ENCODE peak calls at places on chromosome 11, in eight cellular contexts. C is NCI-H1417; W is stromal cell of bone marrow; A is CD8-positive, alpha-beta memory T cell; O is activated naive CD4-positive, alpha-beta T cell treated with Interleukin-2 at 50 U/mL for 16 hours; E is KG1; D is stimulated activated CD4-positive, alpha-beta T cell treated with anti-CD3 and anti-CD28 coated beads, TNF-alpha, amount 100 ng/mL, for 1 hour; J is posterior vena cava. K is an unnamed sample.

GRCh38 chr11:134656861-134657540 is 245.0 kb upstream of the B3GAT1 start:
- DNase-seq in C (no peak), D (no peak), J (peak), E (no peak), A (peak), W (no peak), O (no peak), K (no peak)

GRCh38 chr11:45737056-45737455 is 67.9 kb upstream of the SLC35C1 start:
- DNase-seq in E (no peak), C (no peak), O (no peak), D (no peak), W (no peak), A (no peak), J (no peak), K (no peak)

GRCh38 chr11:76049506-76049905 is 156.8 kb downstream of the WNT11 start:
- DNase-seq in E (no peak), C (no peak), J (no peak), W (no peak), A (no peak), D (no peak), O (no peak), K (no peak)

GRCh38 chr11:60959445-60959844 is 7.5 kb upstream of the SLC15A3 start:
- DNase-seq in A (no peak), J (no peak), W (no peak), O (no peak), D (no peak), C (no peak), E (no peak), K (no peak)

GRCh38 chr11:6655020-6655789 is 404 bp downstream of the DCHS1 start:
- DNase-seq in C (peak), E (no peak), W (no peak), J (no peak), A (peak), O (peak), D (peak), K (no peak)

GRCh38 chr11:45176996-45177395 is 30.6 kb downstream of the PRDM11 start:
- DNase-seq in E (no peak), D (no peak), C (peak), A (no peak), J (peak), O (no peak), W (no peak), K (no peak)

GRCh38 chr11:126139541-126140091 is 71.8 kb downstream of the RPUSD4 start:
- DNase-seq in C (no peak), E (no peak), A (no peak), W (no peak), J (peak), O (no peak), D (no peak), K (no peak)

GRCh38 chr11:134949716-134950115 is 537.7 kb upstream of the B3GAT1 start:
- DNase-seq in E (no peak), O (no peak), A (no peak), D (no peak), J (no peak), C (no peak), W (peak), K (no peak)

GRCh38 chr11:6427516-6427915 is 8.6 kb upstream of the APBB1 start:
- DNase-seq in C (no peak), J (no peak), O (no peak), W (no peak), A (no peak), D (no peak), E (no peak), K (no peak)

GRCh38 chr11:2315395-2316168 is 13.8 kb downstream of the TSPAN32 start:
- DNase-seq in D (no peak), O (no peak), W (no peak), C (no peak), E (no peak), A (no peak), J (no peak), K (no peak)

GRCh38 chr11:8296872-8297271 is 33.2 kb upstream of the LMO1 start:
- DNase-seq in D (no peak), J (no peak), C (no peak), E (no peak), O (no peak), W (no peak), A (no peak), K (no peak)

GRCh38 chr11:832529-833113 is at the start of gene CD151:
- DNase-seq in O (peak), C (peak), E (no peak), D (no peak), A (no peak), W (no peak), J (no peak), K (no peak)

GRCh38 chr11:131253142-131253884 is 117.1 kb upstream of the NTM start:
- DNase-seq in C (peak), D (no peak), W (no peak), J (no peak), A (no peak), E (no peak), O (no peak), K (no peak)

GRCh38 chr11:3823303-3823702 is 14.9 kb downstream of the PGAP2 start:
- DNase-seq in J (no peak), E (no peak), D (no peak), W (peak), A (no peak), O (no peak), C (no peak), K (no peak)

GRCh38 chr11:26626346-26626745 is 54.3 kb upstream of the MUC15 start:
- DNase-seq in O (no peak), A (no peak), D (no peak), C (no peak), J (no peak), E (no peak), W (no peak), K (no peak)

GRCh38 chr11:22192642-22193347 is at the start of gene ANO5:
- DNase-seq in A (no peak), O (no peak), E (no peak), J (peak), W (no peak), C (peak), D (no peak), K (no peak)

GRCh38 chr11:65911682-65912568 is 6.9 kb downstream of the C11orf68 start:
- DNase-seq in W (peak), E (no peak), C (peak), D (no peak), O (no peak), A (no peak), J (peak), K (no peak)

GRCh38 chr11:123137496-123138270 is 57.4 kb downstream of the CLMP start:
- DNase-seq in O (no peak), E (no peak), D (no peak), J (peak), C (no peak), A (no peak), W (peak), K (no peak)

GRCh38 chr11:2860636-2861035 is 24.9 kb downstream of the CDKN1C start:
- DNase-seq in D (no peak), E (no peak), A (no peak), O (no peak), W (no peak), C (no peak), J (no peak), K (no peak)

GRCh38 chr11:83680351-83680750 is 394.2 kb upstream of the CCDC90B start:
- DNase-seq in O (no peak), W (no peak), A (no peak), C (peak), J (no peak), E (no peak), D (no peak), K (no peak)

GRCh38 chr11:95341246-95341645 is 110.2 kb upstream of the SESN3 start:
- DNase-seq in E (no peak), C (no peak), W (no peak), O (no peak), A (no peak), J (no peak), D (no peak), K (no peak)

GRCh38 chr11:93116641-93117577 is 80.9 kb downstream of the SLC36A4 start:
- DNase-seq in E (no peak), D (no peak), A (no peak), W (no peak), C (no peak), J (no peak), O (no peak), K (no peak)

GRCh38 chr11:74948546-74948897 is 369 bp downstream of the XRRA1 start:
- DNase-seq in W (no peak), A (no peak), E (peak), O (no peak), D (no peak), C (no peak), J (no peak), K (no peak)

GRCh38 chr11:120660024-120660565 is 148.5 kb downstream of the GRIK4 start:
- DNase-seq in J (no peak), A (no peak), C (no peak), O (peak), D (no peak), E (peak), W (no peak), K (no peak)

GRCh38 chr11:86463120-86463519 is 88.4 kb downstream of the CCDC81 start:
- DNase-seq in C (no peak), O (no peak), A (no peak), E (no peak), W (no peak), J (no peak), D (no peak), K (no peak)

GRCh38 chr11:11243790-11244469 is 109.1 kb downstream of the CSNK2A3 start:
- DNase-seq in W (no peak), O (peak), A (peak), C (peak), E (no peak), J (peak), D (no peak), K (no peak)

GRCh38 chr11:43738600-43739409 is 58.3 kb downstream of the HSD17B12 start:
- DNase-seq in D (no peak), E (no peak), A (no peak), C (no peak), O (no peak), W (peak), J (no peak), K (no peak)

GRCh38 chr11:34975482-34975881 is 59.1 kb downstream of the PDHX start:
- DNase-seq in J (no peak), D (no peak), W (no peak), C (no peak), O (no peak), E (no peak), A (no peak), K (no peak)

GRCh38 chr11:77647906-77648305 is 10.3 kb upstream of the CLNS1A start:
- DNase-seq in E (no peak), O (no peak), W (no peak), A (no peak), J (no peak), C (no peak), D (no peak), K (no peak)

GRCh38 chr11:131998020-131998419 is 627.6 kb downstream of the NTM start:
- DNase-seq in D (no peak), A (no peak), C (peak), J (no peak), W (no peak), O (no peak), E (no peak), K (no peak)

GRCh38 chr11:96307748-96308133 is 35.3 kb downstream of the MAML2 start:
- DNase-seq in W (peak), E (no peak), O (no peak), J (no peak), D (no peak), C (no peak), A (no peak), K (no peak)

GRCh38 chr11:77069336-77069968 is 2.7 kb downstream of the CAPN5 start:
- DNase-seq in J (peak), E (no peak), A (no peak), O (no peak), D (no peak), C (no peak), W (no peak), K (no peak)

GRCh38 chr11:34342008-34342533 is 15.7 kb downstream of the ABTB2 start:
- DNase-seq in W (no peak), J (no peak), C (peak), O (no peak), E (no peak), A (no peak), D (no peak), K (no peak)

GRCh38 chr11:73162196-73162740 is 20.1 kb upstream of the FCHSD2 start:
- DNase-seq in J (no peak), O (no peak), D (no peak), E (no peak), A (no peak), C (no peak), W (no peak), K (no peak)

GRCh38 chr11:85661972-85662664 is 2.8 kb downstream of the CREBZF start:
- DNase-seq in A (no peak), J (no peak), C (no peak), D (no peak), E (no peak), O (no peak), W (no peak), K (no peak)

GRCh38 chr11:61011239-61011870 is 39.9 kb downstream of the CD6 start:
- DNase-seq in D (no peak), J (no peak), E (no peak), W (no peak), C (no peak), O (no peak), A (no peak), K (no peak)

GRCh38 chr11:64451856-64452255 is 92.9 kb downstream of the RPS6KA4 start:
- DNase-seq in E (no peak), C (no peak), D (no peak), O (no peak), J (peak), A (no peak), W (no peak), K (no peak)

GRCh38 chr11:87020336-87020735 is 17.4 kb upstream of the TMEM135 start:
- DNase-seq in D (no peak), C (no peak), J (no peak), E (no peak), W (no peak), O (no peak), A (no peak), K (no peak)